ENCODE peak calls at places on chromosomes 1 and 21, in four cellular contexts. One of them, this sample, is unnamed. For H3K4me1 and H3K36me3, the result is how much of the 10 kb centered on the place peaks cover.

GRCh38 chr1:24236170-24237045 is 49.3 kb upstream of the IFNLR1 start:
- DNase-seq in adrenal gland: peak
- DNase-seq in K562: no peak
- DNase-seq in IMR-90: peak
- DNase-seq in this sample: peak

GRCh38 chr21:27213328-27213727 is 246.4 kb upstream of the ADAMTS5 start:
- DNase-seq in adrenal gland: no peak
- DNase-seq in K562: no peak
- DNase-seq in IMR-90: peak
- DNase-seq in this sample: no peak

GRCh38 chr1:89659322-89660061 is 26.6 kb downstream of the LRRC8C start:
- DNase-seq in adrenal gland: no peak
- DNase-seq in K562: no peak
- DNase-seq in IMR-90: no peak
- DNase-seq in this sample: no peak

GRCh38 chr1:98669355-98670296 is 8.1 kb downstream of the SNX7 start:
- DNase-seq in adrenal gland: no peak
- DNase-seq in K562: no peak
- DNase-seq in IMR-90: peak
- DNase-seq in this sample: no peak

GRCh38 chr1:12185036-12185435 is 18.2 kb downstream of the TNFRSF1B start:
- DNase-seq in adrenal gland: no peak
- DNase-seq in K562: no peak
- DNase-seq in IMR-90: no peak
- DNase-seq in this sample: no peak

GRCh38 chr1:30603081-30603858 is 120.1 kb downstream of the MATN1 start:
- DNase-seq in adrenal gland: no peak
- DNase-seq in K562: no peak
- DNase-seq in IMR-90: no peak
- DNase-seq in this sample: no peak

GRCh38 chr1:186710696-186711095 is 30.5 kb upstream of the PTGS2 start:
- DNase-seq in adrenal gland: no peak
- DNase-seq in K562: no peak
- DNase-seq in IMR-90: no peak
- DNase-seq in this sample: no peak

GRCh38 chr1:2248127-2248826 is 20.2 kb downstream of the SKI start:
- DNase-seq in adrenal gland: no peak
- DNase-seq in K562: no peak
- DNase-seq in IMR-90: no peak
- DNase-seq in this sample: no peak

GRCh38 chr1:246801241-246802020 is 77.2 kb downstream of the SCCPDH start:
- DNase-seq in adrenal gland: no peak
- DNase-seq in K562: no peak
- DNase-seq in IMR-90: peak
- DNase-seq in this sample: no peak

GRCh38 chr1:99537886-99538617 is 107.9 kb upstream of the PALMD start:
- DNase-seq in adrenal gland: no peak
- DNase-seq in K562: no peak
- DNase-seq in IMR-90: no peak
- DNase-seq in this sample: no peak

GRCh38 chr1:147072371-147073061 is 99.8 kb downstream of the PRKAB2 start:
- DNase-seq in adrenal gland: peak
- DNase-seq in K562: no peak
- DNase-seq in IMR-90: no peak
- DNase-seq in this sample: no peak

GRCh38 chr1:160108888-160109662 is 6.5 kb upstream of the ATP1A2 start:
- DNase-seq in adrenal gland: peak
- DNase-seq in K562: no peak
- DNase-seq in IMR-90: peak
- DNase-seq in this sample: no peak

GRCh38 chr1:164320780-164321683 is 238.0 kb upstream of the PBX1 start:
- DNase-seq in adrenal gland: peak
- DNase-seq in K562: no peak
- DNase-seq in IMR-90: no peak
- DNase-seq in this sample: peak

GRCh38 chr1:17480846-17481245 is 41.4 kb upstream of the RCC2 start:
- DNase-seq in adrenal gland: no peak
- DNase-seq in K562: no peak
- DNase-seq in IMR-90: no peak
- DNase-seq in this sample: no peak

DNA sequence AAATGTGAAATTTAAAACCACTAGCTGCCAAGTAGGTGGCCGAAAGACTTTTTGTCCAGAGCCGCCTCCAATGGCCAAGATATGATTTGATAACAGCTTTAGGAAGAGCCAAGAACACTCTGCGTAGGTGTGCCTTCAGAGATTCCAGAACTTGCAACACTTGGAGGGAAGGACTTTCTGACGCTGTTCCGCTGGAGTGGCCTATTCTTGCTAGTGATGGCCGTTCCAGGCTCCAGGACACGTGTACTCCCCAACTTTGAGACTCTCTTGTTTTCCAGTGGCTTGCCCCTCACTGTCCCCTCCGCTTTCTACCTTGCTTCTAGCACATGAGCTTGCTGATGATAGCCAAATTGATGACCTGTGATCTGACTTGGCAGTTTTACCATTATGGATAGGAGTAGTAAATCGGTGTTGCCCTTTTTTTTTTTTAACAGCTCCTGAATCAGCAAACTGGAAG is 992 bp downstream of the PRDX6 start:
- DNase-seq in adrenal gland: peak
- DNase-seq in K562: peak
- DNase-seq in IMR-90: peak
- DNase-seq in this sample: peak
- H3K4me1 ChIP-seq in adrenal gland: half or more
- H3K4me1 ChIP-seq in K562: under half
- H3K4me1 ChIP-seq in IMR-90: under half
- H3K4me1 ChIP-seq in this sample: under half

GRCh38 chr1:173536254-173536653 is 59.1 kb downstream of the PRDX6 start:
- DNase-seq in adrenal gland: no peak
- DNase-seq in K562: no peak
- DNase-seq in IMR-90: no peak
- DNase-seq in this sample: no peak

GRCh38 chr1:173527151-173527826 is 50.2 kb downstream of the PRDX6 start:
- DNase-seq in adrenal gland: peak
- DNase-seq in K562: no peak
- DNase-seq in IMR-90: no peak
- DNase-seq in this sample: no peak

GRCh38 chr1:173532237-173532636 is 55.1 kb downstream of the PRDX6 start:
- DNase-seq in adrenal gland: no peak
- DNase-seq in K562: no peak
- DNase-seq in IMR-90: no peak
- DNase-seq in this sample: no peak

GRCh38 chr1:173529106-173529505 is 52.0 kb downstream of the PRDX6 start:
- DNase-seq in adrenal gland: no peak
- DNase-seq in K562: no peak
- DNase-seq in IMR-90: no peak
- DNase-seq in this sample: no peak

DNA sequence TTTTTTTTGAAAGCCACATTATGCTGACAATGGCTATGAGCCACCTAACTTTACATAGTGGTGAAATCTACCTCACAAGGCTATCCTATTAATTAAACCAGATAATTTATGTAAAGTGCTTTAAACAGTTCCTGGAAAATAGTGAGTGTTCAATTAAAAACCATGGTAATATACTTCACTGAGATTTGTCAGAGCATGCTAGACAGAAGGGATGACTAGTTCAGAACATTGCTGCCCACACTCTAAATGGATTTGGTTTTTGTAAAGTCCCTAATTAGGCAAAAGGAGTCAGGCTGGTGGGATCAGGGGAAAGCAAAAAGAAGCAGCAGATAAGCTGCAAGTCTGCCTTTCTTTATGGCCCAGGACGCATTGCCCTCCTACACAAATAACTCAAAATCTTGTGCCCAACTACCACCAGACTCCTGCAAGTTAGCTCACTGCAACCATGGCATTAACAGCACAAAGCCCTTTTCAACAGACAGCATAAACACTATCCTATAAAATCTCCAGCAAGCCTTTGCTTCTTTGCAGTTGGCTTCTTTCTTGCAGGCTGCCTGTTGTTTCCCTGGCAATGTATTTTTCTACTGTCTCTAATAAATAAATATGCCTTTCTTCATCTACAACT is 54.0 kb downstream of the PRDX6 start:
- DNase-seq in adrenal gland: no peak
- DNase-seq in K562: no peak
- DNase-seq in IMR-90: no peak
- DNase-seq in this sample: no peak
- H3K4me3 ChIP-seq in adrenal gland: no peak
- H3K4me3 ChIP-seq in K562: no peak
- H3K4me3 ChIP-seq in IMR-90: no peak
- H3K4me3 ChIP-seq in this sample: peak

DNA sequence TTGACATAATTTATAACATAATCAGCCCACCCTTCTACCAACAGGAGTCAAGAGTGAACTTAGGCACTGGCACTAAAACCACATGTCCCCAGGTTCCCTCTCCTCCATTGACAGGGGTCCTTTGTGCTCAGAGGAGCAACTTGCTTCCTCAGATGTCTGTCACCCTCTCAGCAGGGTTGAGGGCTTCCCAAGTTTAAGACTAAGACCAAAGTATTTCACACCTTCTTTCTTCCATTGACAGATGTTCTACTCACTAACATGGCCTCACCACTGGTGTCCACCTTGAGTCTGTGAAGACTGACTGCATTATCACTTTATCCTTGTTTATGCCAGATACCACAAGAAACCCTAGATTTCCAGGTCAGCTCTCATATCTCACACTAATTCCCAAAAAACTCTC is 56.5 kb downstream of the CCDC18 start:
- DNase-seq in adrenal gland: no peak
- DNase-seq in K562: no peak
- DNase-seq in IMR-90: no peak
- DNase-seq in this sample: no peak
- H3K36me3 ChIP-seq in adrenal gland: under half
- H3K36me3 ChIP-seq in K562: half or more
- H3K36me3 ChIP-seq in IMR-90: under half
- H3K36me3 ChIP-seq in this sample: under half

DNA sequence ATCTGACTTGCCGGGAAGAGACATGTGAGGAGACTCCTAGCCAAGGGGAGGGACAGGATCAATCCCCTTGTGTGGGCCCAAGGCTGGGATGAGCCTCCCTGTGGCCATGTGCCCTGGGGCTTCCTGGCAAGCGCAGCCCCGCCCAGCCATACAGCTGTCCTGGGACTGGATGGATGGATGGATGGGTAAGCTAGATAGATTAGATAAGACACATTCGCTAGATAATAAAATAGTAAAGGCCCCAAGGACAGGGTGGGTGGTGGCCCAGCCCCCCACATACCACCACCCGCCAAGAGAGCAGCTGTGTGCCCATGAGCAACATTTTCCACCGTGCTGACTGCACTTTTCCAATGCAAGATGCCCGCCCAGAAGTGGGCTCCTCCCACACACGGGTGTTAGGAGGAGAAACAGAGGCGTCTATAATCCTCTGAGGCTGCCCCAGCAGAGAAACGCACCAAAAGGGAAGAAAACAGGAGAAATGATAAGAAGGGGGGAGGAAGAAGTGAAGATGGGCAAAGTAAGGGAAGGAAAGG is 25.1 kb downstream of the ZBTB17 start:
- DNase-seq in adrenal gland: peak
- DNase-seq in K562: peak
- DNase-seq in IMR-90: peak
- DNase-seq in this sample: peak
- H3K4me1 ChIP-seq in adrenal gland: half or more
- H3K4me1 ChIP-seq in K562: half or more
- H3K4me1 ChIP-seq in IMR-90: half or more
- H3K4me1 ChIP-seq in this sample: under half

This sample was measured in uterus.